ENCODE peak calls at places on chromosome 21, in seven cellular contexts. W is stimulated activated CD8-positive, alpha-beta memory T cell treated with anti-CD3 and anti-CD28 coated beads, Interleukin-4, amount 100 ng/mL, for 1 hour; M is endothelial cell; J is ELR; G is NCI-H1092 treated with DMSO at 0.1 percent for 48 hours; V is NCI-H510A; E is T-helper 2 cell. D is an unnamed sample.
A peak's percentile ranks its signal among the peaks of the same experiment; 100 is the strongest.

GRCh38 chr21:45579383-45580180 is 37.3 kb upstream of the SLC19A1 start:
- DNase-seq in W (no peak), M (no peak), J (no peak), G (no peak), V (no peak), E (no peak), D (no peak)

GRCh38 chr21:23402929-23403520 is 2204.3 kb downstream of the MRPL39 start:
- DNase-seq in W (no peak), M (no peak), J (no peak), G (peak; percentile 16), V (no peak), E (no peak), D (no peak)

GRCh38 chr21:44880762-44881585 is 7.5 kb upstream of the PTTG1IP start:
- DNase-seq in W (no peak), M (no peak), J (peak; percentile 80), G (no peak), V (no peak), E (no peak), D (no peak)

GRCh38 chr21:14609274-14609673 is 63.2 kb upstream of the SAMSN1 start:
- DNase-seq in W (no peak), M (no peak), J (no peak), G (no peak), V (no peak), E (no peak), D (no peak)

GRCh38 chr21:33199516-33200217 is 30.1 kb upstream of the IFNAR2 start:
- DNase-seq in W (peak; percentile 38), M (peak; percentile 78), J (peak; percentile 94), G (peak; percentile 70), V (peak; percentile 63), E (peak; percentile 87), D (peak; percentile 90)

GRCh38 chr21:15875286-15875685 is 145.5 kb downstream of the USP25 start:
- DNase-seq in W (no peak), M (no peak), J (no peak), G (no peak), V (no peak), E (no peak), D (no peak)

GRCh38 chr21:39874759-39875158 is 7.5 kb downstream of the PCP4 start:
- DNase-seq in W (no peak), M (no peak), J (no peak), G (peak; percentile 66), V (no peak), E (no peak), D (no peak)

GRCh38 chr21:33121715-33122475 is 52.0 kb downstream of the OLIG1 start:
- DNase-seq in W (no peak), M (no peak), J (peak; percentile 54), G (no peak), V (no peak), E (peak; percentile 35), D (no peak)

GRCh38 chr21:26404288-26404687 is 168.8 kb downstream of the CYYR1 start:
- DNase-seq in W (no peak), M (no peak), J (no peak), G (no peak), V (no peak), E (no peak), D (no peak)

GRCh38 chr21:16389622-16390021 is 659.8 kb downstream of the USP25 start:
- DNase-seq in W (no peak), M (no peak), J (no peak), G (no peak), V (no peak), E (no peak), D (no peak)

GRCh38 chr21:33036430-33037162 is 10.9 kb downstream of the OLIG2 start:
- DNase-seq in W (no peak), M (no peak), J (peak; percentile 81), G (no peak), V (no peak), E (peak; percentile 67), D (no peak)

GRCh38 chr21:33258475-33258874 is 7.7 kb upstream of the IL10RB start:
- DNase-seq in W (no peak), M (no peak), J (no peak), G (no peak), V (no peak), E (no peak), D (no peak)